ENCODE peak calls at places on chromosome 10, in eight cellular contexts. R is BE2C; Z is GM23338; H is A549; L is Jurkat, Clone E6-1; P is aorta; S is cardiac fibroblast; X is suprapubic skin. D is an unnamed sample.

GRCh38 chr10:23384364-23384763 is 39.8 kb upstream of the C10orf67 start:
- DNase-seq in L (no peak), R (no peak), X (no peak), P (no peak), Z (no peak), S (peak), H (no peak), D (no peak)

GRCh38 chr10:42754155-42755027 is 28.2 kb upstream of the BMS1 start:
- DNase-seq in X (peak), H (peak), P (peak), S (peak), Z (peak), L (peak), R (peak), D (no peak)

GRCh38 chr10:16967866-16968721 is 150.9 kb upstream of the RSU1 start:
- DNase-seq in H (peak), L (no peak), X (no peak), P (no peak), S (peak), Z (peak), R (no peak), D (no peak)

GRCh38 chr10:43294892-43295291 is 28.0 kb upstream of the RASGEF1A start:
- DNase-seq in P (no peak), X (no peak), Z (no peak), H (no peak), S (no peak), L (no peak), R (no peak), D (no peak)

GRCh38 chr10:101576229-101576863 is 11.7 kb downstream of the POLL start:
- DNase-seq in H (no peak), X (no peak), Z (no peak), S (peak), L (no peak), P (peak), R (no peak), D (no peak)

GRCh38 chr10:110498982-110499795 is 1.5 kb downstream of the DUSP5 start:
- DNase-seq in L (no peak), R (peak), H (no peak), S (peak), P (peak), X (peak), Z (peak), D (no peak)

GRCh38 chr10:20598590-20598989 is 298.5 kb downstream of the NEBL start:
- DNase-seq in X (peak), S (peak), H (peak), R (peak), Z (peak), P (peak), L (no peak), D (no peak)

GRCh38 chr10:69389827-69390490 is 26.8 kb downstream of the TACR2 start:
- DNase-seq in X (no peak), L (peak), S (peak), Z (peak), P (no peak), H (peak), R (no peak), D (peak)

GRCh38 chr10:92091965-92092364 is 168.4 kb downstream of the BTAF1 start:
- DNase-seq in S (no peak), H (no peak), R (no peak), Z (no peak), L (no peak), P (no peak), X (no peak), D (no peak)

GRCh38 chr10:31749293-31749692 is 179.3 kb downstream of the ARHGAP12 start:
- DNase-seq in P (no peak), S (no peak), X (no peak), Z (no peak), H (no peak), R (peak), L (no peak), D (no peak)

GRCh38 chr10:3766046-3766761 is 18.8 kb downstream of the KLF6 start:
- DNase-seq in Z (no peak), R (no peak), P (no peak), X (no peak), H (no peak), S (peak), L (no peak), D (no peak)

GRCh38 chr10:3763852-3764625 is 21.0 kb downstream of the KLF6 start:
- DNase-seq in L (no peak), Z (no peak), S (peak), X (no peak), R (no peak), P (no peak), H (no peak), D (no peak)

GRCh38 chr10:3765376-3765667 is 19.7 kb downstream of the KLF6 start:
- DNase-seq in H (no peak), L (no peak), P (no peak), X (no peak), Z (no peak), S (no peak), R (no peak), D (no peak)

GRCh38 chr10:3763035-3763456 is 22.0 kb downstream of the KLF6 start:
- DNase-seq in Z (no peak), R (no peak), L (no peak), P (no peak), X (no peak), S (peak), H (no peak), D (no peak)

GRCh38 chr10:3764626-3765375 is 20.2 kb downstream of the KLF6 start:
- DNase-seq in R (no peak), L (peak), S (no peak), H (no peak), P (no peak), Z (no peak), X (no peak), D (peak)
- H3K4me3 ChIP-seq in R (no peak), L (no peak), S (no peak), H (no peak), P (no peak), Z (no peak), X (no peak), D (peak)

GRCh38 chr10:3108033-3108432 is 40.7 kb downstream of the PFKP start:
- DNase-seq in P (no peak), L (no peak), Z (no peak), X (no peak), H (no peak), R (no peak), S (no peak), D (no peak)

GRCh38 chr10:3107426-3107961 is 40.1 kb downstream of the PFKP start:
- DNase-seq in S (peak), L (no peak), H (peak), X (peak), R (no peak), Z (no peak), P (peak), D (no peak)

GRCh38 chr10:3109633-3110032 is 42.3 kb downstream of the PFKP start:
- DNase-seq in S (no peak), Z (no peak), R (no peak), L (no peak), P (no peak), X (no peak), H (no peak), D (no peak)

GRCh38 chr10:3109196-3109595 is 41.8 kb downstream of the PFKP start:
- DNase-seq in S (no peak), H (no peak), R (no peak), X (no peak), P (no peak), Z (no peak), L (no peak), D (no peak)

DNA sequence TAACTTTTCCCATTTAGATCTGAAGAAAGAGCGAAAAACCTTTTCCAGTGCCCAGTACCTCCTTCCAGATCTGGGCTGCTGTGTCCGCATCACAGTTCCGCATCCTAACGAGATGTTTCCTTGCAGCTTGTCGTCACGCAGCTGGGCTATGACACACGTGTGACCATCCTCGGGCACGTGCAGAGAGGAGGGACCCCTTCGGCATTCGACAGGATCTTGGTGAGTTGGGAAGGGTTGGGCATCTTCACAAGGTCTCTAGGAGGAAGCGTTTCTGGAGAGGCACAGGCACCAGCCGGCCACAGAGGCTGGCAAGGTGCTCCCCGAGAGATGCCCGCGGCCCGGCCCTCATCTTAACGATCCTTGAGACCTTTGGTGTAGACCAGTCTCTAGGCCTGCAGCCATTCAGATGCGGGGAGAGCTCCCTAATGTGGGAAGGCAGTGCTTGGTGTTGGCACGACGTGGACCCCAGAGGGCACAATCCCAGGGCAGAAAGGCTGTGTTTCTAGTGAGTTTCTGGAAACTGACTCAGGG is 41.3 kb downstream of the PFKP start:
- DNase-seq in L (no peak), Z (no peak), P (no peak), S (no peak), X (no peak), R (no peak), H (no peak), D (no peak)
- H3K4me3 ChIP-seq in L (no peak), Z (no peak), P (no peak), S (no peak), X (no peak), R (no peak), H (no peak), D (no peak)

GRCh38 chr10:71492871-71493270 is 96.2 kb downstream of the CDH23 start:
- DNase-seq in L (no peak), H (no peak), S (no peak), P (no peak), X (no peak), R (no peak), Z (no peak), D (no peak)

GRCh38 chr10:71493741-71494140 is 97.0 kb downstream of the CDH23 start:
- DNase-seq in H (no peak), Z (no peak), S (no peak), P (no peak), X (no peak), R (no peak), L (no peak), D (no peak)

GRCh38 chr10:71496927-71497801 is 100.4 kb downstream of the CDH23 start:
- DNase-seq in P (no peak), S (no peak), H (no peak), R (no peak), L (no peak), Z (no peak), X (no peak), D (no peak)

GRCh38 chr10:71494470-71494869 is 97.8 kb downstream of the CDH23 start:
- DNase-seq in S (no peak), H (no peak), R (no peak), Z (no peak), L (no peak), X (no peak), P (no peak), D (no peak)

GRCh38 chr10:71494980-71495381 is 98.3 kb downstream of the CDH23 start:
- DNase-seq in L (no peak), Z (no peak), R (no peak), H (no peak), P (no peak), S (no peak), X (no peak), D (no peak)
- H3K4me3 ChIP-seq in L (no peak), Z (no peak), R (no peak), H (no peak), P (no peak), S (no peak), X (no peak), D (no peak)

GRCh38 chr10:11208243-11208642 is 190.6 kb downstream of the CELF2 start:
- DNase-seq in X (no peak), S (no peak), Z (no peak), L (no peak), P (no peak), H (no peak), R (no peak), D (no peak)
- H3K4me3 ChIP-seq in X (no peak), S (no peak), Z (no peak), L (no peak), P (no peak), H (no peak), R (no peak), D (no peak)